ENCODE peak calls at places on chromosomes 3 and 15, in four cellular contexts. G is IMR-90, B is mesendoderm, T is H1. R is an unnamed sample.

GRCh38 chr3:171813897-171814460 is 3.7 kb upstream of the PLD1 start:
- DNase-seq in G (no peak), B (no peak), T (no peak), R (no peak)

GRCh38 chr15:39434751-39435238 is 146.1 kb upstream of the THBS1 start:
- DNase-seq in G (no peak), B (no peak), T (no peak), R (no peak)

GRCh38 chr3:29335438-29335837 is 54.6 kb downstream of the RBMS3 start:
- DNase-seq in G (peak), B (peak), T (no peak), R (no peak)

GRCh38 chr15:74253276-74253921 is 17.3 kb downstream of the CCDC33 start:
- DNase-seq in G (peak), B (peak), T (no peak), R (no peak)

GRCh38 chr15:51283026-51283425 is 55.4 kb downstream of the CYP19A1 start:
- DNase-seq in G (no peak), B (no peak), T (no peak), R (no peak)

GRCh38 chr15:42130246-42130986 is 26.0 kb downstream of the PLA2G4F start:
- DNase-seq in G (no peak), B (no peak), T (no peak), R (peak)

GRCh38 chr15:39429898-39430357 is 151.0 kb upstream of the THBS1 start:
- DNase-seq in G (peak), B (no peak), T (no peak), R (no peak)

GRCh38 chr3:69006083-69006482 is 7.4 kb downstream of the EOGT start:
- DNase-seq in G (no peak), B (no peak), T (no peak), R (no peak)

GRCh38 chr3:184443364-184443763 is 63.5 kb downstream of the CHRD start:
- DNase-seq in G (no peak), B (no peak), T (no peak), R (no peak)

GRCh38 chr3:133573054-133573628 is 345 bp upstream of the CDV3 start:
- DNase-seq in G (peak), B (peak), T (peak), R (peak)

GRCh38 chr3:24475945-24476344 is 18.7 kb downstream of the THRB start:
- DNase-seq in G (no peak), B (peak), T (no peak), R (no peak)

GRCh38 chr15:51731549-51732267 is 5.7 kb downstream of the LYSMD2 start:
- DNase-seq in G (peak), B (no peak), T (no peak), R (no peak)

GRCh38 chr3:105387122-105387751 is 20.5 kb downstream of the ALCAM start:
- DNase-seq in G (peak), B (no peak), T (no peak), R (no peak)

GRCh38 chr3:143358793-143359491 is 239.4 kb downstream of the CHST2 start:
- DNase-seq in G (no peak), B (no peak), T (no peak), R (no peak)

DNA sequence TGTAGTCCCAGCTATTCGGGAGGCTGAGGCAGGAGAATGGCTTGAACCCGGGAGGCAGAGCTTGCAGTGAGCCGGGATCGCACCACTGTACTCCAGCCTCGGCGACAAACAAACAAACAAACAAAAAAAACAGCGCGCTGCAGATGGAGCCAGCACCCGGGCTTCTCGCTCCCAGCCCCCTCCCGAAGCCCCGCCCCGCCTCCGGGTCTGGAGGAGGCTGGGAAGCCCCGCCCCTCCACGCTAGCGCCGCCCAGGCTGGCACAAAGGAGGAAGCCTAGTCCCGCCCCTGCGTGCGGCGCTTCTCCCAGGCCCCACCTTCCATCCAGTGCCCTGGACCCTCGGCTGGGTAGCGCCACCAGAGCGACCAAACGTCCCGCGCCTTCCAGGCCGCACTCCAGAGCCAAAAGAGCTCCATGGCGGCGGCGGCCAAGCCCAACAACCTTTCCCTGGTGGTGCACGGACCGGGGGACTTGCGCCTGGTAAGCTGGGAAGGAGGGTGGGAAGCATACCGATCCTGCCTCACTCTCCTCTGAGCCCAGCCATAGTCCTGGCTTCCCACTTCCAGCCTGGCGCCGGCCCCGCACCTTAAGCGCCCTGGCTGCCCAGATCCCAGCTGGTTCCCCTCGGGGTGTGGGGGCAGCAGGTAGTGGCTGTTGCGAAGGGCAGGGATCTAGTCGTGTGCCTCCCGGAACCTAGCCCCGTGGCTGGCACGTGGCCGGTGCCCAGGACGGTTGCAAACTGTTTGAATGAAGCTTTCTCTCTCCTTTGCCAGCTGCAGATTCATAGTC is at the start of gene SORD:
- DNase-seq in G (peak), B (peak), T (peak), R (peak)
- H2BK15ac ChIP-seq in G (no peak), B (no peak), T (peak), R (no peak)

GRCh38 chr15:78243491-78243941 is 9.2 kb upstream of the ACSBG1 start:
- DNase-seq in G (peak), B (peak), T (peak), R (peak)
- H3K56ac ChIP-seq in G (no peak), B (peak), T (no peak), R (no peak)

GRCh38 chr15:75750261-75751050 is 37.8 kb upstream of the CSPG4 start:
- DNase-seq in G (no peak), B (no peak), T (no peak), R (no peak)
- H2BK15ac ChIP-seq in G (no peak), B (no peak), T (no peak), R (no peak)

GRCh38 chr3:44926172-44926571 is 49.8 kb downstream of the ZDHHC3 start:
- DNase-seq in G (no peak), B (no peak), T (no peak), R (no peak)
- H3K56ac ChIP-seq in G (no peak), B (no peak), T (no peak), R (no peak)

GRCh38 chr15:63834500-63835210 is 907 bp upstream of the HERC1 start:
- DNase-seq in G (no peak), B (no peak), T (no peak), R (peak)
- H2BK15ac ChIP-seq in G (no peak), B (no peak), T (peak), R (no peak)

GRCh38 chr3:145058483-145058882 is 1086.9 kb downstream of the DIPK2A start:
- DNase-seq in G (no peak), B (no peak), T (no peak), R (no peak)

GRCh38 chr3:145055375-145056076 is 1083.9 kb downstream of the DIPK2A start:
- DNase-seq in G (no peak), B (no peak), T (no peak), R (no peak)
- H3K56ac ChIP-seq in G (no peak), B (no peak), T (no peak), R (no peak)

DNA sequence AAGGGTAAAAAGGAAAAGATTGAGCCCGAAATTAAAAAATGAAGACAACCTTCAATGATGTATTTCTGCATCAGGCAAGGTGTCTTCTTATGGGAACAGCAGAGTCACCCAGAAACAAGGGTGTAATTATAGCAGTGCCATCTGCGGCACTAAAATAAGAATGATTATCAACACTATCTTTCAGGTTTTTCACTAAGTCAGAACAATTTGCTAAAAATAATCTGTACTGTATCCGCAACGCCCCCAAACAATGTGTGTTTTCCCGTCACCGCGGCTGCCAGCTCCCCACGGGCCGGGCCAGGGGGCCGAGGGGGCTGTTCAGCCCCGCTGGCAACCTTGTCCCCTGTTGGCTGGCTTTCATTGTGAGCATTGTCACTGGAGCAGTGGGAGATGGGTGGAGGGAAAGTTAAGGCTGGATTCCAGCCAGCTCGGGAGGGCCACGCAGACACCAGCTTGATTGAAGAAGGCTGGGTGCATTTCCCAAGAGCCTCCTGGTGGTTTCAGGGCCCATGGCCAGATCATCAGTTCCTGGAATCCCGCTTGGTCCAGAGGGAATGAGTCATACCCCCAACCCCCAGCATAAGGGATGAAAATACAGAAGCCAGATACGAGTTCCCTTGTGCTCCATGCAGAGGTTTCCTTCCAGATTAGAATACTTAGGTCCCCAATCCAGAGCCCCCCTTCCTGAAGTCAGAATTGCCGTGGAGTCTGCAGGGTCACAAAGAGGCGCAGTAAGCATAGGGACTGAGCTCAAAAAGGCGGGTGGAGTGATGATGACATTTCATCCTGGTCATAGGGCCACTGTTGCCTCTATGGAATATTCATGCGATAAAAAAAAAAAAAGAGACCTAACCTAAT is 90.2 kb upstream of the KLF13 start:
- DNase-seq in G (peak), B (peak), T (no peak), R (no peak)
- H2BK15ac ChIP-seq in G (peak), B (no peak), T (no peak), R (no peak)

GRCh38 chr15:29666241-29666640 is 156.0 kb downstream of the TJP1 start:
- DNase-seq in G (no peak), B (no peak), T (no peak), R (no peak)
- H3K56ac ChIP-seq in G (no peak), B (no peak), T (no peak), R (no peak)

R was measured in H9.